ENCODE peak calls at places on chromosomes 1 and 21, in six cellular contexts. One of them, this sample, is unnamed.

GRCh38 chr21:44911384-44912157 is 9.1 kb downstream of the ITGB2 start:
- DNase-seq in NCI-H2107: peak; percentile 66
- DNase-seq in aorta: peak; percentile 91
- DNase-seq in tibial artery: peak; percentile 80
- DNase-seq in sciatic nerve: peak; percentile 85
- DNase-seq in uterus: peak; percentile 46
- DNase-seq in this sample: peak; percentile 78

GRCh38 chr21:32392299-32392879 is 423 bp downstream of the URB1 start:
- DNase-seq in uterus: no peak
- DNase-seq in tibial artery: no peak
- DNase-seq in NCI-H2107: no peak
- DNase-seq in sciatic nerve: no peak
- DNase-seq in aorta: no peak
- DNase-seq in this sample: no peak

GRCh38 chr1:10065344-10065685 is 32.6 kb downstream of the UBE4B start:
- DNase-seq in uterus: no peak
- DNase-seq in sciatic nerve: no peak
- DNase-seq in aorta: peak; percentile 30
- DNase-seq in NCI-H2107: no peak
- DNase-seq in tibial artery: no peak
- DNase-seq in this sample: no peak

GRCh38 chr1:230598745-230599144 is 43.5 kb upstream of the COG2 start:
- DNase-seq in NCI-H2107: no peak
- DNase-seq in tibial artery: no peak
- DNase-seq in uterus: no peak
- DNase-seq in aorta: no peak
- DNase-seq in sciatic nerve: no peak
- DNase-seq in this sample: no peak

GRCh38 chr1:202153284-202153683 is 7.1 kb downstream of the PTPN7 start:
- DNase-seq in sciatic nerve: no peak
- DNase-seq in aorta: no peak
- DNase-seq in tibial artery: no peak
- DNase-seq in NCI-H2107: no peak
- DNase-seq in uterus: no peak
- DNase-seq in this sample: no peak

GRCh38 chr1:162077900-162078299 is 8.4 kb downstream of the NOS1AP start:
- DNase-seq in aorta: no peak
- DNase-seq in tibial artery: no peak
- DNase-seq in NCI-H2107: no peak
- DNase-seq in uterus: no peak
- DNase-seq in sciatic nerve: no peak
- DNase-seq in this sample: no peak

GRCh38 chr1:221118176-221118937 is 239.1 kb downstream of the HLX start:
- DNase-seq in tibial artery: no peak
- DNase-seq in uterus: no peak
- DNase-seq in sciatic nerve: no peak
- DNase-seq in NCI-H2107: no peak
- DNase-seq in aorta: no peak
- DNase-seq in this sample: no peak

GRCh38 chr1:205448540-205449253 is 7.1 kb downstream of the BLACAT1 start:
- DNase-seq in uterus: no peak
- DNase-seq in NCI-H2107: no peak
- DNase-seq in aorta: no peak
- DNase-seq in tibial artery: no peak
- DNase-seq in sciatic nerve: no peak
- DNase-seq in this sample: no peak

GRCh38 chr1:205228052-205228451 is 306 bp downstream of the TMCC2 start:
- DNase-seq in aorta: no peak
- DNase-seq in uterus: no peak
- DNase-seq in sciatic nerve: no peak
- DNase-seq in NCI-H2107: no peak
- DNase-seq in tibial artery: no peak
- DNase-seq in this sample: no peak

GRCh38 chr1:30192969-30193630 is 530.3 kb downstream of the MATN1 start:
- DNase-seq in sciatic nerve: no peak
- DNase-seq in uterus: no peak
- DNase-seq in tibial artery: no peak
- DNase-seq in aorta: peak; percentile 31
- DNase-seq in NCI-H2107: no peak
- DNase-seq in this sample: no peak

GRCh38 chr1:42844592-42845140 is 1.7 kb upstream of the ZNF691 start:
- DNase-seq in aorta: no peak
- DNase-seq in uterus: no peak
- DNase-seq in NCI-H2107: no peak
- DNase-seq in sciatic nerve: no peak
- DNase-seq in tibial artery: no peak
- DNase-seq in this sample: no peak

GRCh38 chr1:6285356-6285755 is 24.5 kb upstream of the GPR153 start:
- DNase-seq in NCI-H2107: no peak
- DNase-seq in tibial artery: no peak
- DNase-seq in sciatic nerve: no peak
- DNase-seq in uterus: no peak
- DNase-seq in aorta: no peak
- DNase-seq in this sample: no peak

GRCh38 chr21:16535100-16535418 is 805.3 kb downstream of the USP25 start:
- DNase-seq in sciatic nerve: peak; percentile 86
- DNase-seq in NCI-H2107: no peak
- DNase-seq in tibial artery: peak; percentile 84
- DNase-seq in uterus: peak; percentile 87
- DNase-seq in aorta: peak; percentile 84
- DNase-seq in this sample: peak; percentile 55

GRCh38 chr1:227903614-227904501 is 43.9 kb downstream of the WNT9A start:
- DNase-seq in sciatic nerve: no peak
- DNase-seq in tibial artery: no peak
- DNase-seq in uterus: no peak
- DNase-seq in NCI-H2107: no peak
- DNase-seq in aorta: no peak
- DNase-seq in this sample: no peak

GRCh38 chr1:179812501-179813292 is 64.9 kb downstream of the TOR1AIP2 start:
- DNase-seq in aorta: peak; percentile 74
- DNase-seq in NCI-H2107: no peak
- DNase-seq in sciatic nerve: peak; percentile 51
- DNase-seq in uterus: no peak
- DNase-seq in tibial artery: no peak
- DNase-seq in this sample: no peak

GRCh38 chr1:103788377-103788776 is 38.7 kb downstream of the AMY1C start:
- DNase-seq in NCI-H2107: no peak
- DNase-seq in aorta: no peak
- DNase-seq in tibial artery: no peak
- DNase-seq in uterus: no peak
- DNase-seq in sciatic nerve: no peak
- DNase-seq in this sample: no peak

GRCh38 chr1:212674872-212675271 is 24.8 kb downstream of the BATF3 start:
- DNase-seq in aorta: no peak
- DNase-seq in NCI-H2107: no peak
- DNase-seq in uterus: no peak
- DNase-seq in tibial artery: no peak
- DNase-seq in sciatic nerve: no peak
- DNase-seq in this sample: no peak

GRCh38 chr1:199290186-199290585 is 651.3 kb downstream of the PTPRC start:
- DNase-seq in tibial artery: no peak
- DNase-seq in sciatic nerve: no peak
- DNase-seq in uterus: no peak
- DNase-seq in aorta: no peak
- DNase-seq in NCI-H2107: no peak
- DNase-seq in this sample: no peak